ENCODE peak calls at places on chromosomes 11 and 22, in four cellular contexts. O is astrocyte, P is SK-N-SH, L is AG04450. A is an unnamed sample.

GRCh38 chr22:44312766-44313165 is at the start of gene SHISAL1:
- DNase-seq in O (peak), P (no peak), L (no peak), A (no peak)

GRCh38 chr22:26608129-26608528 is 9.7 kb downstream of the CRYBB1 start:
- DNase-seq in O (peak), P (no peak), L (no peak), A (no peak)

GRCh38 chr11:132911186-132911585 is 621.1 kb downstream of the OPCML start:
- DNase-seq in O (peak), P (no peak), L (peak), A (peak)

GRCh38 chr11:106228996-106229395 is 151.5 kb downstream of the AASDHPPT start:
- DNase-seq in O (no peak), P (no peak), L (no peak), A (no peak)

GRCh38 chr11:128715691-128716153 is 21.9 kb downstream of the FLI1 start:
- DNase-seq in O (peak), P (no peak), L (no peak), A (no peak)

GRCh38 chr22:30611197-30611596 is 4.2 kb downstream of the TCN2 start:
- DNase-seq in O (no peak), P (no peak), L (no peak), A (no peak)

GRCh38 chr11:87063982-87064381 is 26.2 kb downstream of the TMEM135 start:
- DNase-seq in O (peak), P (no peak), L (no peak), A (no peak)

GRCh38 chr22:48944756-48945620 is 882.7 kb downstream of the BRD1 start:
- DNase-seq in O (no peak), P (no peak), L (no peak), A (peak)

GRCh38 chr11:45857834-45858492 is 10.7 kb downstream of the CRY2 start:
- DNase-seq in O (peak), P (peak), L (no peak), A (no peak)

GRCh38 chr11:12761029-12761428 is 86.8 kb downstream of the TEAD1 start:
- DNase-seq in O (no peak), P (no peak), L (peak), A (no peak)

GRCh38 chr11:122099345-122100045 is 16.5 kb downstream of the BLID start:
- DNase-seq in O (peak), P (no peak), L (no peak), A (no peak)

GRCh38 chr11:122101625-122102291 is 14.3 kb downstream of the BLID start:
- DNase-seq in O (peak), P (peak), L (peak), A (peak)

GRCh38 chr11:122098223-122098980 is 17.6 kb downstream of the BLID start:
- DNase-seq in O (no peak), P (no peak), L (no peak), A (peak)

GRCh38 chr11:122102426-122102825 is 13.6 kb downstream of the BLID start:
- DNase-seq in O (no peak), P (no peak), L (no peak), A (no peak)

GRCh38 chr11:122100222-122101080 is 15.6 kb downstream of the BLID start:
- DNase-seq in O (peak), P (peak), L (peak), A (peak)
- H3K4me3 ChIP-seq in O (peak), P (peak), L (peak), A (peak)

GRCh38 chr22:31637938-31638618 is 23.9 kb downstream of the PISD start:
- DNase-seq in O (no peak), P (no peak), L (no peak), A (no peak)
- H3K4me3 ChIP-seq in O (no peak), P (no peak), L (no peak), A (no peak)

DNA sequence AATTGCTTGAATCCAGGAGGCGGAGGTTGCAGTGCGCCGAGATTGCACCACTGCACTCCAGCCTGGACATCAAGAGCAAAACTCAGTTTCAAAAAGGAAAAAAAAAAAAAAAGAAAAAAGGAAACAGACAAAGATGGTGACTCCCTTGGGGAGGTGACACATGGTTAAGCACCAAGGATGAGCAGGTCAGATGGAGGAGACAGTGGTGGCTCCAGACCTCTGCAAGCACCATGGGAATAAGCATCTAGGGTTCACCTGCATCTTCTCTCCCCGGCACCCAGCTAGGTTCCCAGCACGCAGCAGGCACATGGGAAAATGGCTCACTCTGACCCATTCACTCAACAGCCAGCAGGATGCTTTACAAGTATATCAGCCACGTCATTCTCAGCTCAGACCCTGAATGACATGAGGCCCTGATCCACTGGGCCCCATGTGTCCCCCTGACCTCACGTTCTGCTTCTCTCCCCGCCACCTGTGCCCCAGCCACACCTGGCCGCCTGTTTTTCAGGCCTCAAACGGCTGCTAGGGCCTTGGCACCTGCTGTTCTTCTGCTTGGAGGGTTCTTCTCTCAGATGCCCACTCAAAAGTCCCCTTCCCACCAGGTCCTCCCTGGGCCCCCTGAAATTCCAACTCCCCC is 24.2 kb downstream of the A4GALT start:
- DNase-seq in O (no peak), P (no peak), L (no peak), A (no peak)
- H3K4me3 ChIP-seq in O (no peak), P (no peak), L (no peak), A (no peak)

GRCh38 chr11:117094776-117095175 is 3.5 kb downstream of the SIK3 start:
- DNase-seq in O (peak), P (no peak), L (no peak), A (no peak)
- H3K4me3 ChIP-seq in O (no peak), P (no peak), L (no peak), A (no peak)

GRCh38 chr11:80538040-80538439 is 1097.2 kb upstream of the TENM4 start:
- DNase-seq in O (no peak), P (no peak), L (no peak), A (no peak)
- H3K4me3 ChIP-seq in O (no peak), P (no peak), L (no peak), A (no peak)

GRCh38 chr22:37054078-37054440 is 2.5 kb downstream of the KCTD17 start:
- DNase-seq in O (no peak), P (no peak), L (no peak), A (no peak)
- H3K4me3 ChIP-seq in O (no peak), P (no peak), L (no peak), A (no peak)

DNA sequence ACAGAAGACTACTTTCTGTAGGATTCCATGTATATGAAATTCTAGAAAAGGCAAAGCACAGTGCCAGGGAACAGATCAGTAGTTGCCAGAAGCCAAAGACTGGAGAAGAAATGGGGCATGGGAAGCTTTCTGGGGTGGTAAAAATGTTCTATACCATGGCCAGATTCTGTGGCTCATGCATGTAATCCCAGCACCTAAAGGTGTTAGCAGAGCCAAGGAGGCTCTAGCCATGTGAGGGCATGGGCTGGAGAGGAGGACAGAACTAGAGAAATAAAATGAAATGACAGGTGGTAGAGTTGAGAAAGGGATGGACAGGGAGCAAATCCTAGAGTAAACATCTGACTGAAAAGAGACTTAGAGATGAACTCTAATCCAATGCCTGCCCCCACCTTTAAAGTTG is 26.9 kb upstream of the HMGXB4 start:
- DNase-seq in O (no peak), P (no peak), L (no peak), A (no peak)
- H3K4me3 ChIP-seq in O (no peak), P (peak), L (no peak), A (peak)